ENCODE peak calls at places on chromosomes 11 and 22, in seven cellular contexts. K is K562, H is SK-N-SH, Q is HCT116, F is GM12878, M is HepG2, C is H1. J is an unnamed sample.

GRCh38 chr11:15468471-15468870 is 353.7 kb downstream of the INSC start:
- DNase-seq in Q (no peak), K (no peak), C (no peak), M (no peak), H (no peak), F (no peak), J (peak)

GRCh38 chr11:94792453-94792852 is 24.3 kb downstream of the AMOTL1 start:
- DNase-seq in Q (no peak), C (no peak), M (no peak), H (no peak), K (no peak), F (no peak), J (peak)

GRCh38 chr22:50267591-50268390 is 2.4 kb downstream of the MAPK11 start:
- DNase-seq in C (peak), Q (no peak), K (peak), F (no peak), M (no peak), H (peak), J (peak)

GRCh38 chr22:48708558-48709245 is 1119.0 kb downstream of the BRD1 start:
- DNase-seq in M (no peak), F (no peak), Q (no peak), C (no peak), K (no peak), H (no peak), J (no peak)

GRCh38 chr11:121575963-121576290 is 123.2 kb upstream of the SORL1-AS1 start:
- DNase-seq in Q (no peak), F (no peak), K (no peak), M (no peak), H (no peak), C (no peak), J (no peak)

GRCh38 chr22:45896153-45896951 is 80.6 kb downstream of the WNT7B start:
- DNase-seq in F (no peak), Q (no peak), H (no peak), C (peak), M (no peak), K (no peak), J (peak)

GRCh38 chr11:41413843-41414242 is 45.6 kb downstream of the LRRC4C start:
- DNase-seq in H (no peak), K (no peak), M (no peak), F (no peak), C (no peak), Q (no peak), J (no peak)

GRCh38 chr11:111555255-111555654 is 14.7 kb downstream of the LAYN start:
- DNase-seq in Q (no peak), H (no peak), M (no peak), C (no peak), K (no peak), F (no peak), J (no peak)

GRCh38 chr11:48033918-48034341 is 53.6 kb downstream of the PTPRJ start:
- DNase-seq in K (no peak), M (no peak), C (no peak), F (no peak), H (no peak), Q (no peak), J (no peak)

DNA sequence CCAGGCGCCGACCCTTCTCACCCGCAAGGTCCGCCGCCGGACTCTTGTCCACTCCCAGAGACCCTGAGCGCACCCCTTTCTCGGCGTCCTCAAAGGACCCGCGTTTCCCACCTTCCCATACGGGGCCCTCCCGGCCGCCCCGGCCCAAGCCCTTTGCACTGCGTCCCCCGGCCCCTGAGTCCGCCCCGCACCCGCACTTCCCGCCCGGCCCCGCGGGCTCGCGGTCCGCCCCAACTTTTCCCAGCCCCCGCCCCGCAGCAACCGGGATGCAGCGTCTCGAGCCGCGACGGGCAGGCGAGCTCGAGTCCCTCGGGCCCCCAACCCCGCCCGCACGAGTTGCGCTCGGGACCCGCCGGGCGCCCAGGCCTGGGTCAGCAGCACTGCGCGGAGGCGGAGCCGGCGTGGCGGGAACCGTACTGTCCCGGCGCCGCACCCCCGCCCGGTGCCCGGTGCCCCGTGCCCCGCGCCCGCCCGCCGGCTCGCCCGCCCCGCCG is 391 bp downstream of the SMCO4 start:
- DNase-seq in Q (no peak), F (no peak), H (no peak), C (peak), K (no peak), M (no peak), J (no peak)
- TF ChIP-seq JUND in Q (no peak), F (no peak), H (no peak), C (no peak), K (no peak), M (no peak), J (no peak)

GRCh38 chr11:44618561-44619425 is 53.3 kb downstream of the CD82 start:
- DNase-seq in C (peak), F (no peak), M (no peak), K (no peak), H (no peak), Q (no peak), J (no peak)

GRCh38 chr11:44621140-44621681 is 55.7 kb downstream of the CD82 start:
- DNase-seq in K (peak), F (no peak), C (peak), Q (peak), M (peak), H (peak), J (peak)

GRCh38 chr11:44621784-44622183 is 56.3 kb downstream of the CD82 start:
- DNase-seq in M (no peak), K (no peak), C (no peak), H (no peak), Q (no peak), F (no peak), J (no peak)

GRCh38 chr11:44622190-44622650 is 56.8 kb downstream of the CD82 start:
- DNase-seq in K (no peak), Q (no peak), H (no peak), M (no peak), F (no peak), C (peak), J (no peak)

DNA sequence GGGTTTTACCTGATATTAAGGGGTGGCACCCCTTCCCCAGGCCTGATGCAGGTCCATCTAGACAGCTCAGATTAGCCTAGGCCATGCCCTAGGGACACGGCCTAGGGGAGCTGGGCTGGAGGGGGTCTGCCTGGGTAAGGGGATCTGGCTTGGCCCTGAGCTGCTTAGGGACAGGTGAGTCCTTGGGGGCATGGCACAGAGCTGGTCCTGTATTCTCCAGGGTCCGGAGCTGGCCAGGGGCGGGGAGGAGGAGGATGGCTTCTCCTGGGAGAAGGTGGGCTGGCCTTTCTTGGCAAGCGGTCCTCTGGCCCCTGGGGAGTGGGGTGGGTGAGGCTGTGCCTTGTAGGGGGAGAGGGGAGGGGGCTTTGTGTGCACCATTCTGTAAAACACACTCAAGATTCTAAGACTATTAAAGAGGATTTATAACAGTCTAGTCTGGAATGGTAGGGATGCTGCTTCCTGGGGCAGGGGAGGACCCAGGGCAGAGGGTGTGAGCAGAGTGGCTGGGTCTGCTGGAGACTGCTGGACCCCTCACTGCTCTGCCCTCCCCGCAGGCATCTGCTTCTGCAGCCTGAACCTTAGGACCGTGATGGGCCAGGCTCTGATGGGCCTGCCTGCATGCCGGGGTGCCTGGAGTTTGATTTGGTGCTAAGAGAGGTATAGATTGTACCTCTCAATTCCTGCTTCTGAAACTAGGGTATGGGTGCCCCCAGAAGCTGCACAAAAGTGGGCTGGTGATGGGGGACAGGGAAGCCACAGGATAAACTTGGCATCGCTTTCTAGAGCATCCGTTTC is 54.7 kb downstream of the CD82 start:
- DNase-seq in M (no peak), Q (no peak), C (peak), H (no peak), K (no peak), F (no peak), J (no peak)
- TF ChIP-seq JUND in M (no peak), Q (no peak), C (no peak), H (no peak), K (no peak), F (no peak), J (no peak)

GRCh38 chr11:28736256-28736655 is 628.1 kb downstream of the METTL15 start:
- DNase-seq in C (no peak), M (no peak), H (no peak), K (no peak), F (no peak), Q (no peak), J (no peak)
- TF ChIP-seq JUND in C (no peak), M (no peak), H (no peak), K (no peak), F (no peak), Q (no peak), J (no peak)

DNA sequence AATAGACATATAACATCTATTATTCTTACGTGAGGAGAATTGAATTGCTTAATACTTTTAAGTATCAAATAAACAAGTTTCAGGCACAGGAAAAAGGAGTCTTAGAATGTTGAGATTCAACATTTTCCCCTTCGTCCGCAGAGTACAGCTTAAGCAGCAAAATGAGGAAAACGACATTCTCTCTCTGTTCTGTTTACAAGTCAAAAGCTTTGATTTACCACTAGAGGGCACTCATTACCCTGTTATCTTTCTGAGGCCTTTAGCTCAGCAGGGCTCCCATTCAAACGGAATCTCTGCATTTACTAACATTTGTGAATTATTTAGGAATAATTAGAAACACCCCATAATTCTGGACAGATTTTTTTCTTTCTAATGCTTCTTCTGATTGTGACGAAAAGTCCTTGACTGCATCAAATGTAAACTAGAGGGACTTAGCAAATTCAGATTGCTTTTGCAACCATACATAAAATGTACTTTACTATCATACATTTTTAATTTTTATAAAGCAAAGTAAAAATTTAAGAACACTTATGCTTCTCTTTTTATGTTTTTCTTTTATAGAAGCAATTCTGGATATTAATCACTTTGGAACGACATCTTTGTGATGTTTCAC is 75.0 kb downstream of the JRKL start:
- DNase-seq in H (peak), M (peak), Q (peak), K (peak), C (no peak), F (peak), J (peak)
- TF ChIP-seq JUND in H (no peak), M (no peak), Q (no peak), K (no peak), C (no peak), F (no peak), J (no peak)

GRCh38 chr11:72975778-72976520 is 161.7 kb downstream of the ATG16L2 start:
- DNase-seq in H (no peak), M (peak), C (no peak), Q (no peak), F (no peak), K (no peak), J (no peak)
- TF ChIP-seq JUND in H (no peak), M (no peak), C (no peak), Q (no peak), F (no peak), K (no peak), J (no peak)

GRCh38 chr11:104254347-104254746 is 90.4 kb upstream of the PDGFD start:
- DNase-seq in F (no peak), Q (peak), H (peak), K (peak), C (peak), M (peak), J (peak)
- TF ChIP-seq JUND in F (no peak), Q (no peak), H (no peak), K (no peak), C (no peak), M (no peak), J (no peak)

GRCh38 chr22:31818481-31819392 is 64.9 kb downstream of the DEPDC5 start:
- DNase-seq in C (no peak), K (no peak), M (no peak), Q (no peak), F (no peak), H (no peak), J (no peak)
- TF ChIP-seq JUND in C (no peak), K (no peak), M (no peak), Q (no peak), F (no peak), H (no peak), J (no peak)

GRCh38 chr11:25068451-25068850 is 571.6 kb downstream of the LUZP2 start:
- DNase-seq in Q (no peak), F (no peak), C (no peak), M (no peak), K (no peak), H (no peak), J (no peak)

GRCh38 chr11:25066706-25067105 is 569.9 kb downstream of the LUZP2 start:
- DNase-seq in K (no peak), C (no peak), M (no peak), H (no peak), F (no peak), Q (no peak), J (no peak)

GRCh38 chr11:25065711-25066110 is 568.9 kb downstream of the LUZP2 start:
- DNase-seq in F (no peak), Q (no peak), K (no peak), H (no peak), C (no peak), M (no peak), J (no peak)
- TF ChIP-seq JUND in F (no peak), Q (no peak), K (no peak), H (no peak), C (no peak), M (no peak), J (no peak)

DNA sequence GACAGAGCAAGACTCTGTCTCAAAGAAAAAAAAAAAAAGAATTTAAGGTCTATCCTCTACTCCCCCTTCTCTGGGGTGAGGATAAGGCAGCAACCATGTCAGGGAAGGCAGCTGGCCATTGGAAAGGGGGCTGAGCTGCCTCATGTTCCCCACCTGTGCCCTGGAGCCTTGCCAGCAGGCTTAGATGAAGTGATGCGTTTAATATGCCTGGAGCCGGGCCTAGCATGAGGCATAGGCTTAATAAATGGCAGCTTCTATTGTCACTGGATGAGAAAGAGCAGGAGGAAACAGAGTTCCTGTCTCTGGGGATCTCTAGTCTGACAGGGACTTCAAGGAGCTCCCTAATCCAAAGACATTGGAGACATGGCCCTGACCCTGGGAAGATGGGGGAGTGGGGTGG is 3.2 kb upstream of the KCNE3 start:
- DNase-seq in K (no peak), F (no peak), H (no peak), Q (no peak), C (no peak), M (no peak), J (no peak)
- TF ChIP-seq JUND in K (no peak), F (no peak), H (no peak), Q (no peak), C (no peak), M (no peak), J (no peak)

GRCh38 chr11:2531277-2531986 is 86.6 kb downstream of the KCNQ1 start:
- DNase-seq in M (peak), C (peak), H (peak), F (no peak), Q (peak), K (peak), J (peak)
- TF ChIP-seq JUND in M (no peak), C (no peak), H (no peak), F (no peak), Q (no peak), K (no peak), J (no peak)

J was measured in T47D.